ENCODE peak calls at places on chromosomes 6 and 20, in six cellular contexts. One of them, this sample, is unnamed.

GRCh38 chr6:167779123-167779992 is 47.4 kb upstream of the AFDN start:
- DNase-seq in anterior cingulate cortex: no peak
- DNase-seq in NCI-H526 treated with DMSO at 0.1 percent for 48 hours: no peak
- DNase-seq in left cardiac atrium: no peak
- DNase-seq in NCI-H748 treated with DMSO at 0.1 percent for 48 hours: no peak
- DNase-seq in IMR-90: no peak
- DNase-seq in this sample: no peak

GRCh38 chr6:35140991-35141720 is at the start of gene TCP11:
- DNase-seq in left cardiac atrium: peak; percentile 57
- DNase-seq in IMR-90: no peak
- DNase-seq in NCI-H526 treated with DMSO at 0.1 percent for 48 hours: no peak
- DNase-seq in anterior cingulate cortex: no peak
- DNase-seq in NCI-H748 treated with DMSO at 0.1 percent for 48 hours: no peak
- DNase-seq in this sample: no peak

GRCh38 chr20:41014557-41015088 is 14.0 kb upstream of the TOP1 start:
- DNase-seq in NCI-H526 treated with DMSO at 0.1 percent for 48 hours: no peak
- DNase-seq in left cardiac atrium: no peak
- DNase-seq in NCI-H748 treated with DMSO at 0.1 percent for 48 hours: no peak
- DNase-seq in IMR-90: peak; percentile 47
- DNase-seq in anterior cingulate cortex: no peak
- DNase-seq in this sample: no peak

GRCh38 chr20:42277203-42277602 is 659.0 kb upstream of the CHD6 start:
- DNase-seq in NCI-H526 treated with DMSO at 0.1 percent for 48 hours: peak; percentile 96
- DNase-seq in IMR-90: no peak
- DNase-seq in left cardiac atrium: no peak
- DNase-seq in NCI-H748 treated with DMSO at 0.1 percent for 48 hours: no peak
- DNase-seq in anterior cingulate cortex: no peak
- DNase-seq in this sample: no peak

GRCh38 chr6:89828988-89829590 is 591 bp upstream of the CASP8AP2 start:
- DNase-seq in left cardiac atrium: no peak
- DNase-seq in anterior cingulate cortex: no peak
- DNase-seq in IMR-90: no peak
- DNase-seq in NCI-H748 treated with DMSO at 0.1 percent for 48 hours: no peak
- DNase-seq in NCI-H526 treated with DMSO at 0.1 percent for 48 hours: peak; percentile 88
- DNase-seq in this sample: no peak

GRCh38 chr6:3231213-3232016 is 4.0 kb upstream of the TUBB2B start:
- DNase-seq in IMR-90: peak; percentile 74
- DNase-seq in NCI-H526 treated with DMSO at 0.1 percent for 48 hours: peak; percentile 89
- DNase-seq in NCI-H748 treated with DMSO at 0.1 percent for 48 hours: peak; percentile 95
- DNase-seq in left cardiac atrium: peak; percentile 77
- DNase-seq in anterior cingulate cortex: peak; percentile 27
- DNase-seq in this sample: peak; percentile 65

GRCh38 chr6:96197241-96197640 is 181.5 kb downstream of the FUT9 start:
- DNase-seq in IMR-90: no peak
- DNase-seq in NCI-H526 treated with DMSO at 0.1 percent for 48 hours: no peak
- DNase-seq in anterior cingulate cortex: no peak
- DNase-seq in left cardiac atrium: no peak
- DNase-seq in NCI-H748 treated with DMSO at 0.1 percent for 48 hours: no peak
- DNase-seq in this sample: no peak

GRCh38 chr20:42350521-42350920 is 732.3 kb upstream of the CHD6 start:
- DNase-seq in NCI-H526 treated with DMSO at 0.1 percent for 48 hours: no peak
- DNase-seq in IMR-90: no peak
- DNase-seq in anterior cingulate cortex: no peak
- DNase-seq in NCI-H748 treated with DMSO at 0.1 percent for 48 hours: no peak
- DNase-seq in left cardiac atrium: no peak
- DNase-seq in this sample: no peak

GRCh38 chr6:149473080-149474052 is 11.4 kb downstream of the ZC3H12D start:
- DNase-seq in NCI-H526 treated with DMSO at 0.1 percent for 48 hours: no peak
- DNase-seq in left cardiac atrium: peak; percentile 55
- DNase-seq in IMR-90: no peak
- DNase-seq in anterior cingulate cortex: no peak
- DNase-seq in NCI-H748 treated with DMSO at 0.1 percent for 48 hours: peak; percentile 51
- DNase-seq in this sample: no peak

GRCh38 chr20:63942250-63943006 is 13.8 kb downstream of the UCKL1 start:
- DNase-seq in anterior cingulate cortex: no peak
- DNase-seq in NCI-H748 treated with DMSO at 0.1 percent for 48 hours: no peak
- DNase-seq in left cardiac atrium: peak; percentile 55
- DNase-seq in IMR-90: peak; percentile 4
- DNase-seq in NCI-H526 treated with DMSO at 0.1 percent for 48 hours: peak; percentile 6
- DNase-seq in this sample: no peak

GRCh38 chr6:52232990-52233389 is 11.3 kb downstream of the IL17F start:
- DNase-seq in NCI-H748 treated with DMSO at 0.1 percent for 48 hours: no peak
- DNase-seq in left cardiac atrium: no peak
- DNase-seq in anterior cingulate cortex: no peak
- DNase-seq in IMR-90: no peak
- DNase-seq in NCI-H526 treated with DMSO at 0.1 percent for 48 hours: no peak
- DNase-seq in this sample: no peak

GRCh38 chr6:79463721-79464120 is 73.5 kb downstream of the LCA5 start:
- DNase-seq in NCI-H748 treated with DMSO at 0.1 percent for 48 hours: no peak
- DNase-seq in anterior cingulate cortex: no peak
- DNase-seq in NCI-H526 treated with DMSO at 0.1 percent for 48 hours: no peak
- DNase-seq in left cardiac atrium: no peak
- DNase-seq in IMR-90: no peak
- DNase-seq in this sample: no peak

GRCh38 chr6:170058878-170059485 is 231.9 kb downstream of the DLL1 start:
- DNase-seq in IMR-90: no peak
- DNase-seq in anterior cingulate cortex: no peak
- DNase-seq in left cardiac atrium: no peak
- DNase-seq in NCI-H526 treated with DMSO at 0.1 percent for 48 hours: no peak
- DNase-seq in NCI-H748 treated with DMSO at 0.1 percent for 48 hours: no peak
- DNase-seq in this sample: no peak

GRCh38 chr20:49541733-49542513 is 26.0 kb downstream of the PTGIS start:
- DNase-seq in anterior cingulate cortex: no peak
- DNase-seq in IMR-90: peak; percentile 63
- DNase-seq in left cardiac atrium: peak; percentile 65
- DNase-seq in NCI-H526 treated with DMSO at 0.1 percent for 48 hours: peak; percentile 68
- DNase-seq in NCI-H748 treated with DMSO at 0.1 percent for 48 hours: peak; percentile 42
- DNase-seq in this sample: peak; percentile 45

GRCh38 chr20:63182946-63183415 is 33.0 kb downstream of the YTHDF1 start:
- DNase-seq in NCI-H748 treated with DMSO at 0.1 percent for 48 hours: no peak
- DNase-seq in left cardiac atrium: no peak
- DNase-seq in NCI-H526 treated with DMSO at 0.1 percent for 48 hours: no peak
- DNase-seq in IMR-90: no peak
- DNase-seq in anterior cingulate cortex: no peak
- DNase-seq in this sample: no peak

GRCh38 chr6:125942677-125943527 is 13.7 kb upstream of the HINT3 start:
- DNase-seq in NCI-H526 treated with DMSO at 0.1 percent for 48 hours: no peak
- DNase-seq in left cardiac atrium: no peak
- DNase-seq in anterior cingulate cortex: no peak
- DNase-seq in NCI-H748 treated with DMSO at 0.1 percent for 48 hours: no peak
- DNase-seq in IMR-90: peak; percentile 56
- DNase-seq in this sample: no peak

GRCh38 chr20:4602297-4602631 is 119.4 kb upstream of the PRND start:
- DNase-seq in left cardiac atrium: no peak
- DNase-seq in NCI-H748 treated with DMSO at 0.1 percent for 48 hours: no peak
- DNase-seq in IMR-90: peak; percentile 58
- DNase-seq in NCI-H526 treated with DMSO at 0.1 percent for 48 hours: no peak
- DNase-seq in anterior cingulate cortex: no peak
- DNase-seq in this sample: no peak

GRCh38 chr6:143607959-143608358 is 69.8 kb upstream of the PHACTR2 start:
- DNase-seq in IMR-90: no peak
- DNase-seq in left cardiac atrium: no peak
- DNase-seq in NCI-H526 treated with DMSO at 0.1 percent for 48 hours: no peak
- DNase-seq in NCI-H748 treated with DMSO at 0.1 percent for 48 hours: no peak
- DNase-seq in anterior cingulate cortex: no peak
- DNase-seq in this sample: no peak

This sample was measured in breast epithelium.